ENCODE peak calls at places on chromosomes 13 and 19, in four cellular contexts. M is central memory CD4-positive, alpha-beta T cell; P is nephron progenitor cell; Q is G401. T is an unnamed sample.

GRCh38 chr13:75384881-75385707 is 96.9 kb downstream of the TBC1D4 start:
- DNase-seq in Q (no peak), P (no peak), M (no peak), T (no peak)

GRCh38 chr13:31200636-31200970 is 828 bp downstream of the B3GLCT start:
- DNase-seq in P (peak), Q (no peak), M (no peak), T (peak)

GRCh38 chr13:52127783-52128702 is 830 bp downstream of the NEK5 start:
- DNase-seq in P (peak), M (peak), Q (peak), T (peak)

GRCh38 chr19:42989851-42990250 is 36.4 kb downstream of the PSG11 start:
- DNase-seq in Q (no peak), M (no peak), P (no peak), T (no peak)

GRCh38 chr19:41363753-41364545 is at the start of gene B9D2:
- DNase-seq in M (peak), Q (peak), P (peak), T (peak)

GRCh38 chr19:2586196-2586595 is 110.3 kb downstream of the GADD45B start:
- DNase-seq in P (no peak), Q (no peak), M (no peak), T (no peak)

GRCh38 chr19:29583196-29584006 is 22.7 kb upstream of the POP4 start:
- DNase-seq in M (no peak), Q (no peak), P (no peak), T (no peak)

GRCh38 chr13:112128052-112128610 is 61.2 kb downstream of the SOX1 start:
- DNase-seq in P (no peak), Q (no peak), M (no peak), T (no peak)

GRCh38 chr13:98495627-98496238 is 81.2 kb downstream of the STK24 start:
- DNase-seq in Q (no peak), P (no peak), M (no peak), T (no peak)